ENCODE peak calls at places on chromosome 12, in nine cellular contexts. B is CD8-positive, alpha-beta memory T cell; Q is effector memory CD4-positive, alpha-beta T cell; T is uterus; M is PC-3; A is left ventricle myocardium inferior; S is stomach; R is osteoblast; J is cardiac muscle cell. H is an unnamed sample.
A peak's percentile ranks its signal among the peaks of the same experiment; 100 is the strongest.

GRCh38 chr12:66915312-66915904 is 236.5 kb upstream of the GRIP1 start:
- DNase-seq in B (no peak), Q (no peak), T (no peak), M (no peak), A (no peak), S (no peak), R (no peak), J (no peak), H (no peak)

GRCh38 chr12:113392988-113393579 is 10.6 kb downstream of the SDS start:
- DNase-seq in B (no peak), Q (no peak), T (no peak), M (no peak), A (no peak), S (no peak), R (peak; percentile 75), J (peak; percentile 44), H (no peak)

GRCh38 chr12:88723219-88723618 is 142.9 kb upstream of the KITLG start:
- DNase-seq in B (no peak), Q (no peak), T (no peak), M (peak; percentile 16), A (no peak), S (no peak), R (peak; percentile 49), J (peak; percentile 64), H (no peak)

GRCh38 chr12:43316506-43316905 is 235.5 kb downstream of the ADAMTS20 start:
- DNase-seq in B (no peak), Q (no peak), T (no peak), M (no peak), A (no peak), S (no peak), R (no peak), J (no peak), H (no peak)

GRCh38 chr12:6095269-6095668 is 29.2 kb downstream of the VWF start:
- DNase-seq in B (no peak), Q (no peak), T (no peak), M (no peak), A (no peak), S (no peak), R (no peak), J (no peak), H (no peak)

GRCh38 chr12:130846386-130846785 is 7.3 kb upstream of the STX2 start:
- DNase-seq in B (no peak), Q (no peak), T (no peak), M (no peak), A (no peak), S (no peak), R (no peak), J (no peak), H (no peak)

GRCh38 chr12:3615862-3616261 is 124.9 kb downstream of the PRMT8 start:
- DNase-seq in B (no peak), Q (no peak), T (no peak), M (no peak), A (no peak), S (no peak), R (no peak), J (no peak), H (no peak)

GRCh38 chr12:25648460-25648859 is 95.4 kb upstream of the LMNTD1 start:
- DNase-seq in B (no peak), Q (no peak), T (no peak), M (peak; percentile 89), A (peak; percentile 34), S (no peak), R (peak; percentile 60), J (peak; percentile 68), H (no peak)

GRCh38 chr12:62793256-62794217 is 141.4 kb downstream of the PPM1H start:
- DNase-seq in B (peak; percentile 55), Q (peak; percentile 38), T (peak; percentile 86), M (peak; percentile 90), A (peak; percentile 86), S (peak; percentile 88), R (peak; percentile 91), J (peak; percentile 94), H (peak; percentile 71)

GRCh38 chr12:116135209-116135930 is 142.1 kb downstream of the MED13L start:
- DNase-seq in B (no peak), Q (no peak), T (no peak), M (peak; percentile 93), A (no peak), S (no peak), R (peak; percentile 72), J (peak; percentile 60), H (peak; percentile 54)

GRCh38 chr12:121214171-121214777 is 4.3 kb downstream of the P2RX4 start:
- DNase-seq in B (no peak), Q (peak; percentile 31), T (no peak), M (no peak), A (no peak), S (no peak), R (peak; percentile 86), J (peak; percentile 78), H (peak; percentile 48)

GRCh38 chr12:16076553-16076952 is 165.4 kb downstream of the DERA start:
- DNase-seq in B (no peak), Q (no peak), T (no peak), M (peak; percentile 66), A (no peak), S (no peak), R (peak; percentile 18), J (peak; percentile 39), H (peak; percentile 47)

GRCh38 chr12:14403711-14404164 is 38.3 kb downstream of the ATF7IP start:
- DNase-seq in B (peak; percentile 60), Q (no peak), T (no peak), M (peak; percentile 29), A (no peak), S (no peak), R (peak; percentile 36), J (peak; percentile 92), H (peak; percentile 56)

GRCh38 chr12:124044021-124044420 is 71.0 kb downstream of the ZNF664 start:
- DNase-seq in B (no peak), Q (no peak), T (no peak), M (no peak), A (no peak), S (no peak), R (no peak), J (no peak), H (no peak)

GRCh38 chr12:56571131-56571530 is 49.5 kb downstream of the RBMS2 start:
- DNase-seq in B (no peak), Q (no peak), T (no peak), M (no peak), A (no peak), S (no peak), R (no peak), J (peak; percentile 36), H (no peak)

GRCh38 chr12:56565510-56566101 is 44.0 kb downstream of the RBMS2 start:
- DNase-seq in B (peak; percentile 15), Q (no peak), T (peak; percentile 72), M (peak; percentile 25), A (peak; percentile 82), S (peak; percentile 55), R (peak; percentile 89), J (peak; percentile 92), H (peak; percentile 76)
- H3K4me3 ChIP-seq in B (no peak overlapping the region), Q (no peak overlapping the region), T (no peak overlapping the region), M (no peak overlapping the region), A (peak overlapping the region; percentile 28), S (no peak overlapping the region), R (no peak overlapping the region), J (no peak overlapping the region), H (no peak overlapping the region)

DNA sequence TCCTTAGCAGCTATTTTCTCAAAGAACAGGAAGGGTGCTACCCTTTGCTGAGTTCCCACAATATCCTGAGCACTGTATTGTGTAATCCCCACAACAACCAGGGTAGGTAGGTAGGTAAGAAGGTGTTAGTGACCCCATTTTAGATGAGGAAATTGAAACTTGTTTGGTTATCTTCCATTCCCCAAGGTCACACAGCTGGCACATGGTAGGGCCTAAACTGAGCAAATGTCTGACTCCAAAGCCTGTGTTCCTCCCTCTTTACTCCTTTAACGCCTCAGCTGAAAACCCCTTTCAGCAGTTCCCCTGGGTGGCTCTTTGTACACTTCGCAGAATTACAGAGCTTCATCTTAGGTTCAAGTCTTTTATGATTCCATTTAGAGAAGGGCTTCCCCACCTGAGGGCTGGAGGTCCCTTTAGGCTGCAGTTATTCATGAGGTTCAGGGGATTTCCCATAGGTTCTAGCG is 26.5 kb upstream of the RIC8B start:
- DNase-seq in B (peak; percentile 76), Q (peak; percentile 23), T (no peak), M (no peak), A (no peak), S (no peak), R (no peak), J (no peak), H (no peak)
- H3K4me1 ChIP-seq in B (peaks cover 34% of the 10 kb centered on the region), Q (peaks cover 19% of the 10 kb centered on the region), T (no peaks in the 10 kb centered on the region), M (no peaks in the 10 kb centered on the region), A (no peaks in the 10 kb centered on the region), S (no peaks in the 10 kb centered on the region), R (no peaks in the 10 kb centered on the region), J (no peaks in the 10 kb centered on the region), H (no peaks in the 10 kb centered on the region)

GRCh38 chr12:50678650-50679049 is 85.3 kb upstream of the ATF1 start:
- DNase-seq in B (no peak), Q (no peak), T (no peak), M (no peak), A (no peak), S (no peak), R (no peak), J (no peak), H (no peak)
- H3K36me3 ChIP-seq in B (peaks cover 25% of the 10 kb centered on the region), Q (peaks cover 43% of the 10 kb centered on the region), T (no peaks in the 10 kb centered on the region), M (peaks cover 41% of the 10 kb centered on the region), A (peaks cover 60% of the 10 kb centered on the region), S (peaks cover 7% of the 10 kb centered on the region), R (peaks cover 11% of the 10 kb centered on the region), J (peaks cover 56% of the 10 kb centered on the region), H (peaks cover 6% of the 10 kb centered on the region)

GRCh38 chr12:92088802-92089201 is 56.8 kb downstream of the BTG1 start:
- DNase-seq in B (no peak), Q (no peak), T (no peak), M (no peak), A (no peak), S (no peak), R (no peak), J (no peak), H (peak; percentile 29)

GRCh38 chr12:92089559-92089958 is 56.1 kb downstream of the BTG1 start:
- DNase-seq in B (no peak), Q (no peak), T (no peak), M (no peak), A (no peak), S (no peak), R (no peak), J (no peak), H (no peak)

GRCh38 chr12:92080390-92081285 is 65.0 kb downstream of the BTG1 start:
- DNase-seq in B (peak; percentile 36), Q (no peak), T (no peak), M (peak; percentile 98), A (no peak), S (no peak), R (no peak), J (peak; percentile 61), H (peak; percentile 62)

GRCh38 chr12:92085040-92085439 is 60.6 kb downstream of the BTG1 start:
- DNase-seq in B (no peak), Q (no peak), T (no peak), M (no peak), A (no peak), S (no peak), R (no peak), J (no peak), H (no peak)

DNA sequence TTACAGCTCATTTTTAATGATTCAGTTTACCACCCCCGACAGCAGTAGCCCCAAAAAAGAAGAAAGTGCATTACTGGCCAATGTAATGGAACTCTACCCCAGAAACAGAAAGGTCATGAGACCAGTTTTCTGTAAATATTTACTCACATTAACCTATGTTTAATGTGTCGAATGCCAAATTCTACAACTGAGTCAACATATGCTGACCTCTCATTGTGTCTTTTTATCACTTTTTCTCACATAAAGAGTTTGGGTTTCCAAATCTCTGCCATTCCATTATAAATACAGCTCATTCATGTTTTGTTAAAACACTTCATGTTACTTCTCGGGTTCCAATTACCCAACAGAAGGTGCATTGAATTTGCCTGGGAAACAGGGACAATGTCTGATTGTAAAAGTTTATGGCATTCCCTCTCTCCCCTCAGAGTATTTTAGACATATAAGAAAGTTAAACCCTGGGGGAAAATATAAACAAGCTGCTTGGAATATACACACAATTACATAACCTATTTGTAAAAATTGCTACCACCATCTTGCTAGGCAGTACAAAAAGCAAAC is 60.1 kb downstream of the BTG1 start:
- DNase-seq in B (no peak), Q (no peak), T (no peak), M (peak; percentile 54), A (no peak), S (no peak), R (no peak), J (no peak), H (no peak)
- H3K4me3 ChIP-seq in B (no peak overlapping the region), Q (no peak overlapping the region), T (no peak overlapping the region), M (no peak overlapping the region), A (no peak overlapping the region), S (no peak overlapping the region), R (no peak overlapping the region), J (no peak overlapping the region), H (no peak overlapping the region)

H was measured in small intestine.